ENCODE peak calls at places on chromosome 6, in five cellular contexts. D, Q, B, A and H are unnamed samples.

GRCh38 chr6:82371799-82372508 is 8.3 kb downstream of the TPBG start:
- DNase-seq in D (peak; percentile 47), Q (no peak), B (peak; percentile 33), A (peak; percentile 6), H (no peak)

GRCh38 chr6:21595951-21596378 is 2.4 kb downstream of the SOX4 start:
- DNase-seq in D (no peak), Q (no peak), B (no peak), A (no peak), H (no peak)

GRCh38 chr6:32972353-32973143 is 4.2 kb downstream of the BRD2 start:
- DNase-seq in D (no peak), Q (no peak), B (no peak), A (no peak), H (no peak)

GRCh38 chr6:15472626-15473025 is 190.2 kb downstream of the DTNBP1 start:
- DNase-seq in D (no peak), Q (no peak), B (no peak), A (no peak), H (no peak)

GRCh38 chr6:10834823-10835222 is 3.5 kb downstream of the MAK start:
- DNase-seq in D (no peak), Q (no peak), B (no peak), A (no peak), H (no peak)

GRCh38 chr6:33123732-33124524 is 48.1 kb downstream of the HLA-DPB1 start:
- DNase-seq in D (peak; percentile 13), Q (no peak), B (no peak), A (peak; percentile 37), H (no peak)

GRCh38 chr6:126824226-126824625 is 294.2 kb upstream of the RSPO3 start:
- DNase-seq in D (no peak), Q (no peak), B (no peak), A (peak; percentile 10), H (no peak)

GRCh38 chr6:88807622-88808021 is 155.8 kb downstream of the RNGTT start:
- DNase-seq in D (no peak), Q (no peak), B (no peak), A (no peak), H (no peak)

GRCh38 chr6:7052441-7052936 is 55.3 kb upstream of the RREB1 start:
- DNase-seq in D (peak; percentile 88), Q (peak; percentile 17), B (peak; percentile 49), A (peak; percentile 65), H (no peak)

GRCh38 chr6:34945317-34945716 is 56.3 kb downstream of the ANKS1A start:
- DNase-seq in D (no peak), Q (no peak), B (no peak), A (no peak), H (no peak)

GRCh38 chr6:79635179-79635578 is 4.0 kb downstream of the SH3BGRL2 start:
- DNase-seq in D (peak; percentile 33), Q (no peak), B (no peak), A (peak; percentile 43), H (no peak)

GRCh38 chr6:74557236-74557635 is 648.6 kb downstream of the COL12A1 start:
- DNase-seq in D (no peak), Q (no peak), B (no peak), A (no peak), H (no peak)

GRCh38 chr6:167993169-167993568 is 4.3 kb upstream of the KIF25 start:
- DNase-seq in D (no peak), Q (no peak), B (no peak), A (no peak), H (no peak)

GRCh38 chr6:128098000-128098581 is 197.2 kb upstream of the THEMIS start:
- DNase-seq in D (peak; percentile 18), Q (no peak), B (no peak), A (peak; percentile 21), H (no peak)

GRCh38 chr6:31836036-31836675 is 8.6 kb downstream of the HSPA1B start:
- DNase-seq in D (no peak), Q (no peak), B (no peak), A (no peak), H (no peak)

GRCh38 chr6:165817148-165817547 is 154.1 kb upstream of the PDE10A start:
- DNase-seq in D (no peak), Q (no peak), B (no peak), A (no peak), H (no peak)

GRCh38 chr6:33492093-33492492 is 37.7 kb downstream of the ZBTB9 start:
- DNase-seq in D (no peak), Q (no peak), B (no peak), A (no peak), H (no peak)

GRCh38 chr6:123849406-123849805 is 45.7 kb downstream of the NKAIN2 start:
- DNase-seq in D (no peak), Q (no peak), B (no peak), A (no peak), H (no peak)

GRCh38 chr6:2531426-2532208 is 219.1 kb downstream of the MYLK4 start:
- DNase-seq in D (peak; percentile 94), Q (peak; percentile 66), B (peak; percentile 61), A (peak; percentile 77), H (no peak)

DNA sequence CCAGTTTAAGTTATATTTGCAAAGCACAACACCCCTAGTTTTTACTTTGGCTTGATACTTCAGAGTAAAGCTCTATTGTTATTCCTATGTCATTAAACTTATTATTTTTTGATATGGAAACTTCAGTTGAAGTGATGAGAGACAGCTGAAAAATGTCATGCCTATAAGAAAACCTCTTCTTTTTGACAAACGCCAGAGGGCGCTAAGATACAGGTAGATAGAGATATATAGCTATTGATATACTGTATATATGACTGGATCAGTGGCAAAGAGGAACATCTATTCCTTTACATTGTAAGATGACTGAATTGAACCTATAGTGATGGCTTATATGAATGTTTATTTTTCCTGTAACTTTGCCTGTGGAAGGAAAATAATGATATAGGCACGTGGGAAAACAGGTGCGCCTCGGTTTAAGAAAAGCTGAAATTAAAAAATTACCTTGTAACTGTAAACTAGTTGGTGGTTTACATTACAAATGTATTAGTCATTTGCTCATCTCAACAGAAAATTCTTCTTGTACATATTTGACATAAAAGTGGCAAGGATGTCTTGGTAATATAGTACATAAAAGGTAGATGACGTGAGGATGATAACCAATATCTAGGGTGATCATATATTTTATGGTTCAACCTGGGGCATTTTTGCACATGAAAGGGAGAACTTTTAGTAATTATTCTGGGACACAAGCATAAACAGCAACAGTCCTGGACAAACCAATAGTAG is 74.1 kb downstream of the LAMA4 start:
- DNase-seq in D (peak; percentile 89), Q (peak; percentile 73), B (peak; percentile 86), A (peak; percentile 92), H (peak; percentile 15)
- TF ChIP-seq CTCF in D (peak; percentile 56), Q (peak; percentile 58), B (peak; percentile 93), A (peak; percentile 60), H (peak; percentile 91)

GRCh38 chr6:130381459-130382380 is 15.9 kb downstream of the TMEM200A start:
- DNase-seq in D (no peak), Q (no peak), B (no peak), A (no peak), H (no peak)
- TF ChIP-seq CTCF in D (no peak), Q (no peak), B (peak; percentile 28), A (no peak), H (no peak)

DNA sequence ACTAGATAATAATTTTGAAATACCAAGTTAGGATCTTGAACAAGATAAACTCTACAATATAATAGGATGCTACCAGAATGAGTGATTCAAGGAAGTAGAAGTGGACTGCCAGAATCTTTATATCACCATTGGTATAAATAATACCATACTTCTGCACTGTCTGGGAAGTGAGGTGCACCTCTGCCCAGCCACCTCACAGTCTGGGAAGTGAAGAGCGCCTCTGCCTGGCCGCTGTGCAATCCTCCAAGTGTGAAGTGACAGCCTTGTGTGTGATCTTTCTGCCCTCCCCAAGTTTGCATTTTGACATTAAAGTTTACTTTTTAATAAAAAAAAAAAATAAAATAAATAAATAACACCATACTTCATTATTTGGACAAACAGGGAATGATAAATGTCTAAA is 18.8 kb downstream of the LATS1 start:
- DNase-seq in D (no peak), Q (no peak), B (no peak), A (no peak), H (no peak)
- TF ChIP-seq CTCF in D (no peak), Q (no peak), B (no peak), A (no peak), H (no peak)

DNA sequence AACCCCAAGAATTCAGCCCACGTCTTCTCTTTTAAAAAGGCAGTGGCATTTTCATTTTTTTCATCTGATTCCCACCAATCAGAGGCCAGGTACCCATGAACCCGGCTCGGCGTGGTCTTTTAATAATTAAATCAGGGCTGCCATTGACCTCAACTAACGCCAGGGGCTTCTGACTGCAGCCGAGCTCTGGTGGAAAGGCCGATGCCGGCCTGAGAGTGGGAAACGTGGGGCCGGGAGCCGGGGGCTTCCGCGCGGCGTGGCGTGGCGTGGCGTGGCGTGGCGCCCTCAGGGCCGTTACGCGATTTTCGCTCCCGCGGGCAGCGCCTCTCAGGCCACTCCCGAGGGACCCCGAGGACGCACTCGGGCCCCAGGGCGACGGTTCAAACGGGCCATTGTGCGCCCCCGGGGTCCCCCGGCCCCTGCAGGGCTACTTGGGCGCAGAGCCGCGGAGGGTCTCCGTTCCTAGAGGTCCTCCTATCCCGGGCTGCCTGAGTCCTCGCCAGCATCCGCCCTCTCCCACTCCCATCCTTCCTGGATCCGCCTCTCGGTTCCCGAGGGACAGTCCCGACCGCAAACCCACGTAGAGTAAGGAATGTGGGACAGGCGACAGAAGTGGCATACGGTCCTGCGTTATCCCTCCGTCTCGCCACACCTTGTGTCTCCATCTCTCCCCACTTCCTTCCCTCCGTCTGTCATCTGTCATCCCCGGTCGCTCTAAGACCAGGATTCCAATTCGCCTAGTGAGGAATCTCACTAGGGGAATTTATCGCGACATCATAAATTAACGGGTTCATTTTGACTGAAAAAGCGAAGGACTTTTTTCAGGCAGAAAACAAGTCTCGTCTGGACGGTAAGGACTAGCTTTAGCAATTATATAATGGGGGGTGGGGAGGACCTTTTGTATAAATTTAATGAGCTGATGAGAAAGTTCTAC is 876 bp upstream of the TBPL1 start:
- DNase-seq in D (peak; percentile 86), Q (peak; percentile 33), B (peak; percentile 80), A (peak; percentile 79), H (peak; percentile 42)
- TF ChIP-seq CTCF in D (peak; percentile 40), Q (peak; percentile 37), B (peak; percentile 74), A (peak; percentile 36), H (peak; percentile 59)

GRCh38 chr6:5766260-5766659 is 240.5 kb downstream of the NRN1 start:
- DNase-seq in D (no peak), Q (no peak), B (no peak), A (no peak), H (no peak)
- TF ChIP-seq CTCF in D (peak; percentile 51), Q (peak; percentile 44), B (peak; percentile 59), A (peak; percentile 33), H (no peak)